ENCODE peak calls at places on chromosomes 4 and X, in nine cellular contexts. A, N, J, E, X, Q, D, V and T are unnamed samples. For H3K27me3, the result is how much of the 10 kb centered on the place peaks cover.

GRCh38 chr4:129429566-129430339 is 333.8 kb downstream of the C4orf33 start:
- DNase-seq in A (no peak), N (no peak), J (peak), E (no peak), X (no peak), Q (no peak), D (no peak), V (peak), T (peak)

GRCh38 chrX:47390676-47391234 is 20.4 kb downstream of the ZNF157 start:
- DNase-seq in A (no peak), N (no peak), J (no peak), E (no peak), X (no peak), Q (no peak), D (no peak), V (no peak), T (no peak)

GRCh38 chrX:24260827-24261550 is 52.9 kb downstream of the SUPT20HL2 start:
- DNase-seq in A (peak), N (no peak), J (no peak), E (no peak), X (no peak), Q (peak), D (no peak), V (no peak), T (no peak)

GRCh38 chrX:111868726-111869638 is 7.0 kb upstream of the TRPC5OS start:
- DNase-seq in A (no peak), N (no peak), J (peak), E (no peak), X (no peak), Q (no peak), D (peak), V (peak), T (no peak)

GRCh38 chrX:85992811-85993229 is 54.5 kb downstream of the CHM start:
- DNase-seq in A (no peak), N (no peak), J (peak), E (no peak), X (no peak), Q (no peak), D (no peak), V (peak), T (no peak)

GRCh38 chrX:120603707-120604358 is at the start of gene MCTS1:
- DNase-seq in A (peak), N (peak), J (peak), E (peak), X (peak), Q (peak), D (peak), V (peak), T (peak)

GRCh38 chr4:180688480-180688879 is 1554.7 kb upstream of the TENM3 start:
- DNase-seq in A (no peak), N (no peak), J (no peak), E (no peak), X (no peak), Q (no peak), D (no peak), V (no peak), T (no peak)

GRCh38 chrX:17559728-17560379 is 177.4 kb upstream of the SCML1 start:
- DNase-seq in A (no peak), N (no peak), J (peak), E (no peak), X (peak), Q (no peak), D (no peak), V (peak), T (peak)

GRCh38 chrX:49947778-49948177 is 25.4 kb downstream of the CLCN5 start:
- DNase-seq in A (no peak), N (no peak), J (no peak), E (no peak), X (no peak), Q (no peak), D (no peak), V (no peak), T (no peak)

GRCh38 chrX:46840946-46841740 is 4.3 kb downstream of the RP2 start:
- DNase-seq in A (no peak), N (no peak), J (peak), E (no peak), X (no peak), Q (no peak), D (no peak), V (peak), T (peak)

GRCh38 chrX:108020631-108021030 is 24.2 kb upstream of the VSIG1 start:
- DNase-seq in A (no peak), N (no peak), J (peak), E (no peak), X (no peak), Q (no peak), D (peak), V (peak), T (no peak)

GRCh38 chr4:27005512-27006246 is 145.0 kb downstream of the STIM2 start:
- DNase-seq in A (no peak), N (no peak), J (peak), E (no peak), X (no peak), Q (no peak), D (no peak), V (peak), T (no peak)

GRCh38 chr4:185916683-185917082 is 104.7 kb upstream of the SORBS2 start:
- DNase-seq in A (no peak), N (no peak), J (no peak), E (no peak), X (no peak), Q (no peak), D (peak), V (no peak), T (no peak)

GRCh38 chr4:77636902-77637301 is 31.3 kb downstream of the CXCL13 start:
- DNase-seq in A (no peak), N (no peak), J (peak), E (no peak), X (peak), Q (no peak), D (no peak), V (peak), T (peak)

GRCh38 chr4:30763337-30763736 is 43.2 kb downstream of the PCDH7 start:
- DNase-seq in A (no peak), N (no peak), J (no peak), E (no peak), X (peak), Q (no peak), D (no peak), V (peak), T (no peak)

DNA sequence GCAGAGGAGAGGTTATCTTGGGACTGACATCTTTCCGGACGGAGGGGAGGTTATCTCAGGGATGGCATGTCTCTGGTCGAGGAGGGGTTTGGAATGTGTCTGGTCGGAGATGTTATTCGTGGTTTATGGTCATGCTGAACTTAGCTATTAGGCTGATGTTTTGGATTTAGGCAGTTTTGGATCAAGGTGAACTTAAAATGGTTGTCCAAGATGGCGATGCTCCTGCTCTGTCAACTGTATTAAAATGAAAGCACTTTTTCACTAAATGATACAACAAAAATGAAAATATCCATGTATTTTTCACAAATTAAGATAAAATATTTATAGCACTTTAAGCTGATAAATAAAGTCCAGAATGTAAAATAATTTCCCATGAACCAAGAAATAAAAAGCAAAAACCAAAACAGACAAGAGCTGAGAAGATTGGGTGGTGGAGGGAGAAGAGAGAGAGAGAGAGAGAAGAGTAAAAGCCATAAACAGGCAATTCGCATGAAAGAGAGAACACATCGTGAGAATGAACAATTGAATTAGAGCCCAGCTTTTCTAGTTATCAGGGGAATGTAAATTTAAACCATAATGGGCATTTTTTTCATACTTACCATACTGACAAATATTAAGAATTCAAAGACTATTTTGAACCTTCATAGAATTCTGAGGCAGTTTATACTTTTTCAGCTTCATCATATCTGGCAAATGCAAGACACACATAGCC is 2236.0 kb upstream of the AGA start:
- DNase-seq in A (no peak), N (no peak), J (no peak), E (no peak), X (no peak), Q (no peak), D (no peak), V (no peak), T (no peak)
- H3K4me3 ChIP-seq in A (no peak), N (no peak), J (no peak), E (no peak), X (no peak), Q (no peak), D (no peak), V (no peak), T (no peak)

GRCh38 chrX:937391-937790 is 275.1 kb downstream of the CRLF2 start:
- DNase-seq in A (no peak), N (no peak), J (no peak), E (no peak), X (no peak), Q (no peak), D (no peak), V (no peak), T (no peak)

GRCh38 chrX:940691-941090 is 271.8 kb downstream of the CRLF2 start:
- DNase-seq in A (no peak), N (no peak), J (no peak), E (no peak), X (no peak), Q (no peak), D (no peak), V (no peak), T (no peak)

GRCh38 chrX:943035-943434 is 269.4 kb downstream of the CRLF2 start:
- DNase-seq in A (no peak), N (no peak), J (no peak), E (no peak), X (no peak), Q (no peak), D (no peak), V (no peak), T (no peak)
- H3K27me3 ChIP-seq in A (under half), N (under half), J (under half), E (under half), X (under half), Q (under half), D (under half), V (under half), T (under half)

DNA sequence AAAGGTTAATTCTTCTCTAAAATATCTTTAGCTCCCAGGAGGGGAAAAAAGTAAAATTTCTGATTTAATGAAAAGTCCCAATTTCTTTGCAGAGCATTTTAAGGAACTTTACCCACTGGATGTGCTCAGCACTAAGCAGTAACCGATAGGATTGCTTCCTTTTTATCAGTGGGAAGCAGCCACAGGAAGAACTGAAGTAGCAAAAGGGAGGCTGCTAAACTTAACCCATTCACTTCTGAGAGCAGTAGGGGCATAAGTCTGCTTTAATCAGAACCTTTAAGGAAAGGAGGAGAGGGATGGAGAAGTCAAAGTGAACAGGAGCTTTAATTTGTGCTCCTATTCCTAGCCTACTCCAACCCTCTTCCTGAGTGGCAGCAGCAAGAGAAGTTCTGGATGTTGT is at the start of gene F8:
- DNase-seq in A (no peak), N (no peak), J (no peak), E (no peak), X (no peak), Q (no peak), D (no peak), V (no peak), T (no peak)
- H3K4me3 ChIP-seq in A (peak), N (no peak), J (no peak), E (peak), X (no peak), Q (peak), D (no peak), V (no peak), T (no peak)

GRCh38 chr4:1870578-1871443 is at the start of gene NSD2:
- DNase-seq in A (peak), N (peak), J (peak), E (peak), X (peak), Q (peak), D (peak), V (peak), T (peak)

GRCh38 chr4:1869530-1870327 is 1.5 kb upstream of the NSD2 start:
- DNase-seq in A (no peak), N (no peak), J (no peak), E (no peak), X (no peak), Q (no peak), D (no peak), V (no peak), T (no peak)

GRCh38 chr4:1870328-1870577 is 940 bp upstream of the NSD2 start:
- DNase-seq in A (peak), N (peak), J (peak), E (peak), X (no peak), Q (peak), D (peak), V (peak), T (peak)

GRCh38 chr4:1868293-1868692 is 2.9 kb upstream of the NSD2 start:
- DNase-seq in A (no peak), N (no peak), J (no peak), E (no peak), X (no peak), Q (no peak), D (no peak), V (no peak), T (no peak)

DNA sequence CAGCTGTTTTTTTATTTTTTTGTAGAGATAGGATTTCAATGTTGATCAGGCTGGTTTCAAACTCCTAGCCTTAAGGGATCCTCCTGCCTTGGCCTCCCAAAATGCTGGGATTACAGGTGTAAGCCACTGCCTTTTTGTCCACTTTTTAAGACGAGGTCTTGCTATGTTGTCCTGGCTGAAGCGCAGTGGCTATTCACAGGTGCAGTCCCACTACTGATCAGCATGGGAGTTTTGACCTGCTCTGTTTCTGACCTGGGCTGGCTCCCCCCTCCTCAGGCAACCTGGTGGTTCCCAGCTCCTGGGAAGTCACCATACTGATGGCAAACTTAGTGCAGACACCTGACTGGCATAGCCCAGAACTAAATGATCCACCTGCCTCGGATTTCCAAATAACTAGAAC is 2.3 kb upstream of the NSD2 start:
- DNase-seq in A (no peak), N (no peak), J (no peak), E (no peak), X (no peak), Q (no peak), D (no peak), V (no peak), T (no peak)
- H3K27me3 ChIP-seq in A (under half), N (under half), J (under half), E (under half), X (under half), Q (under half), D (under half), V (under half), T (under half)

GRCh38 chrX:77493677-77494553 is 46.7 kb downstream of the FGF16 start:
- DNase-seq in A (no peak), N (no peak), J (peak), E (no peak), X (peak), Q (no peak), D (peak), V (peak), T (peak)
- H3K4me3 ChIP-seq in A (no peak), N (no peak), J (no peak), E (no peak), X (no peak), Q (no peak), D (peak), V (no peak), T (no peak)

DNA sequence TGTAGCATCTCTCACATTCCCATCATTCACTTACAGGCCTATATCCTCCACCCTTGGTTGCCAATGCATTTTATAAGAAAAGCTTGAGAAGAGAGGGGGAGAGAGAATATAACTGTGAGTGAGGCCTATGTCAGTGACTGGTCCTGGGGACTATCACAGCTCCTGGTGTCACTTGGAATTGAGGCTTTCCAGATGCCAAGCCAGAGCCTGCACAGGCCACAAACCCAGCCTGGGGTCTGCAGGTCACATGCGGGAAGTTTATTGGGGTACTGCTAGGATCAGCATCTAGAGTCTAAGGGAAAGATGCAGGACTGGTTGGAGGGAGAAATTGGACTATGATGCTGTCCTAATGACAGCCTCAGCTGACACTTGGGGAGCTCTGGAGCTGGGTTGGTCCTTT is 47.6 kb downstream of the RTL5 start:
- DNase-seq in A (no peak), N (no peak), J (no peak), E (no peak), X (no peak), Q (no peak), D (no peak), V (no peak), T (no peak)
- H3K27me3 ChIP-seq in A (under half), N (under half), J (under half), E (under half), X (under half), Q (under half), D (under half), V (under half), T (under half)

GRCh38 chrX:130111220-130111934 is 1.1 kb upstream of the ELF4 start:
- DNase-seq in A (no peak), N (no peak), J (peak), E (peak), X (no peak), Q (no peak), D (no peak), V (no peak), T (peak)
- H3K4me3 ChIP-seq in A (peak), N (no peak), J (peak), E (peak), X (peak), Q (peak), D (no peak), V (peak), T (peak)

GRCh38 chr4:53781614-53782467 is 190.6 kb upstream of the LNX1 start:
- DNase-seq in A (no peak), N (no peak), J (no peak), E (no peak), X (peak), Q (no peak), D (no peak), V (no peak), T (peak)
- H3K27me3 ChIP-seq in A (under half), N (under half), J (under half), E (under half), X (under half), Q (under half), D (under half), V (under half), T (under half)

GRCh38 chr4:145176641-145177432 is 3.6 kb downstream of the OTUD4 start:
- DNase-seq in A (no peak), N (no peak), J (peak), E (no peak), X (no peak), Q (no peak), D (no peak), V (no peak), T (no peak)
- H3K4me3 ChIP-seq in A (no peak), N (peak), J (peak), E (peak), X (peak), Q (peak), D (peak), V (peak), T (peak)

GRCh38 chrX:104334971-104335370 is 80.2 kb upstream of the ESX1 start:
- DNase-seq in A (no peak), N (no peak), J (no peak), E (no peak), X (no peak), Q (no peak), D (no peak), V (no peak), T (no peak)
- H3K27me3 ChIP-seq in A (under half), N (under half), J (under half), E (under half), X (under half), Q (under half), D (under half), V (under half), T (under half)